ENCODE peak calls at places on chromosomes 13 and 19, in seven cellular contexts. M, P, K, H, G, S and X are unnamed samples. For H3K9me3 and H3K4me1, the result is how much of the 10 kb centered on the place peaks cover.

GRCh38 chr19:16978839-16979802 is 47.5 kb downstream of the CPAMD8 start:
- DNase-seq in P (no peak), M (no peak), G (no peak), H (no peak), K (no peak), S (no peak), X (no peak)

GRCh38 chr19:42466521-42467436 is 24.0 kb upstream of the CXCL17 start:
- DNase-seq in H (no peak), M (no peak), S (no peak), G (no peak), K (no peak), P (no peak), X (no peak)

GRCh38 chr19:14480695-14481069 is 5.5 kb upstream of the PTGER1 start:
- DNase-seq in H (no peak), M (no peak), S (no peak), K (no peak), G (no peak), P (no peak), X (no peak)

GRCh38 chr13:50810998-50811397 is 32.5 kb downstream of the DLEU7 start:
- DNase-seq in H (no peak), G (no peak), M (no peak), K (no peak), S (no peak), P (no peak), X (no peak)

GRCh38 chr19:11321206-11322126 is 18.0 kb downstream of the RAB3D start:
- DNase-seq in H (no peak), K (no peak), S (peak), M (no peak), P (no peak), G (peak), X (no peak)

GRCh38 chr13:89205856-89206255 is 1534.7 kb downstream of the SLITRK5 start:
- DNase-seq in P (no peak), H (no peak), K (no peak), G (no peak), S (no peak), M (no peak), X (no peak)

GRCh38 chr19:30150626-30151025 is 208.6 kb downstream of the URI1 start:
- DNase-seq in H (no peak), K (no peak), M (no peak), G (no peak), P (no peak), S (peak), X (no peak)

GRCh38 chr19:35742121-35742724 is at the start of gene IGFLR1:
- DNase-seq in S (peak), M (peak), G (no peak), P (no peak), H (no peak), K (peak), X (no peak)

GRCh38 chr19:23784274-23784673 is 25.6 kb upstream of the ZNF681 start:
- DNase-seq in P (no peak), S (no peak), K (no peak), G (no peak), M (no peak), H (no peak), X (no peak)

DNA sequence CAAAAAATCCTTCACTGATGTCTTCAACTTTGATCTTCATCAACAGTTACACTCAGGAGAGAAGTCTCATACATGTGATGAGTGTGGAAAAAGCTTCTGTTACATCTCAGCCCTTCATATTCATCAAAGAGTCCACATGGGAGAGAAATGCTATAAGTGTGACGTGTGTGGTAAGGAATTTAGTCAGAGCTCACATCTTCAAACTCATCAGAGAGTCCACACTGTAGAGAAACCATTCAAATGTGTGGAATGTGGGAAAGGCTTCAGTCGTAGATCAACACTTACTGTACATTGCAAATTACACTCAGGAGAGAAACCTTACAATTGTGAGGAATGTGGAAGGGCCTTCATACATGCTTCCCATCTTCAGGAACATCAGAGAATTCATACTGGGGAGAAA is 8.4 kb upstream of the ZNF226 start:
- DNase-seq in G (no peak), K (no peak), S (no peak), P (no peak), M (no peak), H (no peak), X (no peak)
- H3K9me3 ChIP-seq in G (under half), K (under half), S (half or more), P (half or more), M (under half), H (under half), X (under half)

GRCh38 chr13:94568443-94568842 is 27.5 kb downstream of the TGDS start:
- DNase-seq in M (no peak), H (no peak), G (no peak), K (no peak), S (no peak), P (no peak), X (no peak)

GRCh38 chr13:94569615-94570014 is 26.3 kb downstream of the TGDS start:
- DNase-seq in M (no peak), G (no peak), K (no peak), P (no peak), H (no peak), S (no peak), X (no peak)
- H3K4me1 ChIP-seq in M (under half), G (under half), K (under half), P (under half), H (under half), S (under half), X (under half)

GRCh38 chr19:55114566-55115145 is 2.8 kb downstream of the PPP1R12C start:
- DNase-seq in S (no peak), P (no peak), M (no peak), K (no peak), H (no peak), G (no peak), X (no peak)
- H3K4me3 ChIP-seq in S (no peak), P (peak), M (no peak), K (no peak), H (no peak), G (no peak), X (no peak)

DNA sequence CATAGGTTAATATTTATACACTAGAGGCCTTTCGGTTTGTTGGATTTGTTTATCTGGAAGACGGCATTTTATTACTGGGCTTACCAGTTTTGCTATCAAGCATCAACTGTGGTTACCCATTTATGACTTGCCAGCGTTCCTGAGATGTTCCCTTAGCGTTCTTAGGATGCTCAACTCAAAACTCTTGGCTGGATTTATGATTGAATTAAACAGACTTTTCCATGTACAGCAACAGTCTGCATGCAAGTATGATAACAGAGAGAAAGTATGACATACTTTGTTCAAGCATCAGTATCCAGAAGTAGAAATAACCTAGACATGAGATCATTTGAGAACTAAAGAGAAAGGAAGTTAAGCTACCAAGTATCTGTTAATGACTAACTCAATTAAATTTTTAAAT is 29.9 kb upstream of the RNF113B start:
- DNase-seq in G (no peak), M (no peak), S (no peak), K (no peak), H (no peak), P (no peak), X (no peak)
- H3K9me3 ChIP-seq in G (half or more), M (under half), S (under half), K (under half), H (under half), P (under half), X (under half)

GRCh38 chr13:112572408-112572807 is 15.5 kb downstream of the TUBGCP3 start:
- DNase-seq in H (no peak), G (no peak), K (no peak), M (no peak), S (no peak), P (no peak), X (no peak)
- H3K4me1 ChIP-seq in H (under half), G (under half), K (under half), M (under half), S (under half), P (half or more), X (under half)

DNA sequence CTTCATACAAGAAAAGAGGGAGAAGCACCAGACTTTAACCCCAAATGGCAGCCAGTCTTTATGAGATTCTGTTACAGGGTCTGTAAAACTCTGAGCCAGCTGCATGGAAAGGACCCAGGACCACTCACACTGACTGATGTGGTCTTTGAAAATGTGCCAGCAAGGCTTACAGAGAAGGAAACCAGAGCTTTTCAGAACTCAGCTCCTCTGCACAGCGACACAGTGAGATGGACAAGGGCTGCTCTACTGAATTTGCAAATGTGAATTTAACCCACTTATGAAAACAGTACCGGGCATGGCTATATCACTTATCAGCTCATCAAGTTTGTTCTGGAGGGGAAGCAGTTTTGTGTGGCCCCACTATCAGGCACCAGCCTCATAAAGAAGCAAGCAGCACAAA is 98.8 kb upstream of the SERP2 start:
- DNase-seq in G (no peak), H (no peak), M (no peak), K (no peak), P (no peak), S (no peak), X (no peak)
- H3K4me3 ChIP-seq in G (no peak), H (peak), M (peak), K (no peak), P (no peak), S (peak), X (no peak)

DNA sequence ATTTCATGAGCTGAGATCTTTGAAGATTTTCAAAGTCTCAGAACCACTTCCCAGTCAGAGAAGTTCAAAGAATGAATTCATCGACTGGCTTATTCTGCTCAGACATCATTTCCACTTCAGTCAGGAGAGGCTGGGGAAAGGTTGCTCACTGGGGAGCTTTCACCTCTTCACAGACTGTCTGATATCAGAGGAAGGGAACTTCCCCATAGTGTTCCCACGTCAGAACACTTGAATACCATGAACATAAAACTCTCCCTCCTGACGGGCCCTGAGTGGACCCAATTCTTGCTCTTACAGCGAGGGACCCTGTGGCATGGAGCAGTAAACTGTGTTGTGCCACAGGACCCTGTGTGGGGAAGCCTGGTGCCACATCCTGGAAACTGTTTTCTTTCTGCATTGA is 492.6 kb downstream of the COG6 start:
- DNase-seq in S (no peak), K (no peak), M (no peak), P (no peak), H (no peak), G (no peak), X (no peak)
- H3K9me3 ChIP-seq in S (under half), K (under half), M (under half), P (under half), H (under half), G (under half), X (under half)

GRCh38 chr19:18438331-18439024 is 545 bp upstream of the ISYNA1 start:
- DNase-seq in K (no peak), M (no peak), P (peak), S (peak), G (peak), H (no peak), X (peak)
- H3K4me1 ChIP-seq in K (under half), M (under half), P (under half), S (under half), G (under half), H (under half), X (under half)

GRCh38 chr13:39417131-39417530 is 185.9 kb downstream of the LHFPL6 start:
- DNase-seq in S (no peak), G (peak), M (no peak), K (no peak), P (no peak), H (no peak), X (no peak)
- H3K4me3 ChIP-seq in S (no peak), G (peak), M (no peak), K (no peak), P (no peak), H (no peak), X (no peak)

DNA sequence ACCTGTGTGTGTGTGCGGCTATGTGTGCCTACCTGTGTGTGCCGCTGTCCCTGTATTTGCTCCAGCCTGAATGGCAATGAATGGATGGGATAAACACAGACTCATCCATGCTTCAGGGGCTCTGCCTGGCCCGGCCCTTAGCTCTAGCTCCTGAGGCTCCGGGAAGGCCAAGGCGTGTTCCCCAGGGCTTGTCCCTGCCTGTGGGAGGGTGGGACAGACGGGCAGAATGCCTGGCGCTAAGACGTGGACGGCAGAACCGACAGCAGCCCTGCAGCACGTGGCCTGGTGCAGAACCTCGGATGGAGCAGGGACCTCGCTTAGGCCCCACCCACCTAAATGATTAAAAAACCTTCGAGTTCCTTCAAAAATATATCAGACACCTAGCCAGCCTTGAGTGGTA is 57.8 kb upstream of the C13orf46 start:
- DNase-seq in M (no peak), K (no peak), S (no peak), P (peak), G (no peak), H (no peak), X (no peak)
- H3K9me3 ChIP-seq in M (under half), K (under half), S (under half), P (under half), G (under half), H (under half), X (under half)